ENCODE peak calls at places on chromosome 15, in four cellular contexts. Q is amniotic epithelial cell, B is H4, H is mesendoderm. Y is an unnamed sample.

GRCh38 chr15:65055201-65055870 is 10.1 kb downstream of the SLC51B start:
- DNase-seq in Q (peak), B (peak), H (no peak), Y (peak)

GRCh38 chr15:40110866-40111550 is 2.3 kb upstream of the BMF start:
- DNase-seq in B (no peak), H (no peak), Q (no peak), Y (no peak)

GRCh38 chr15:62753518-62754221 is 288.9 kb upstream of the TPM1 start:
- DNase-seq in B (no peak), Q (no peak), H (no peak), Y (no peak)

GRCh38 chr15:70845616-70846360 is 8.2 kb downstream of the LARP6 start:
- DNase-seq in B (no peak), H (no peak), Q (no peak), Y (no peak)

GRCh38 chr15:100768501-100768931 is 111.1 kb upstream of the ALDH1A3 start:
- DNase-seq in B (no peak), H (no peak), Q (no peak), Y (no peak)

GRCh38 chr15:29124581-29125381 is 144.8 kb downstream of the NSMCE3 start:
- DNase-seq in Q (no peak), B (no peak), H (peak), Y (peak)

GRCh38 chr15:41862515-41863116 is 24.0 kb downstream of the PLA2G4B start:
- DNase-seq in H (peak), Q (no peak), B (no peak), Y (no peak)

GRCh38 chr15:89837134-89837829 is 22.6 kb upstream of the ANPEP start:
- DNase-seq in H (no peak), Q (peak), B (peak), Y (peak)

GRCh38 chr15:64535460-64536243 is 75.3 kb downstream of the ZNF609 start:
- DNase-seq in B (no peak), Q (no peak), H (no peak), Y (no peak)

GRCh38 chr15:62269504-62269903 is 104.4 kb upstream of the C2CD4B start:
- DNase-seq in Q (peak), B (no peak), H (peak), Y (peak)

GRCh38 chr15:89492934-89493631 is 3.3 kb downstream of the RHCG start:
- DNase-seq in H (no peak), B (no peak), Q (no peak), Y (no peak)

GRCh38 chr15:39167114-39168058 is 413.5 kb upstream of the THBS1 start:
- DNase-seq in Q (no peak), B (no peak), H (no peak), Y (no peak)

GRCh38 chr15:51846463-51847230 is 17.2 kb downstream of the TMOD3 start:
- DNase-seq in B (peak), Q (peak), H (no peak), Y (peak)

GRCh38 chr15:62849316-62850129 is 193.0 kb upstream of the TPM1 start:
- DNase-seq in Q (peak), H (peak), B (no peak), Y (no peak)

GRCh38 chr15:71373917-71374316 is 258.6 kb downstream of the THSD4 start:
- DNase-seq in B (no peak), H (no peak), Q (no peak), Y (no peak)

GRCh38 chr15:85623648-85624047 is 171.1 kb downstream of the KLHL25 start:
- DNase-seq in B (no peak), H (no peak), Q (peak), Y (no peak)

GRCh38 chr15:31004220-31004733 is 12.8 kb upstream of the MTMR10 start:
- DNase-seq in H (peak), B (peak), Q (no peak), Y (no peak)

GRCh38 chr15:52651868-52652267 is 27.3 kb downstream of the ATOSA start:
- DNase-seq in Q (peak), B (peak), H (peak), Y (peak)

GRCh38 chr15:93030430-93031102 is 58.4 kb downstream of the RGMA start:
- DNase-seq in Q (peak), B (peak), H (peak), Y (peak)

GRCh38 chr15:40313531-40314398 is 6.0 kb upstream of the PLCB2 start:
- DNase-seq in B (peak), H (no peak), Q (no peak), Y (no peak)

GRCh38 chr15:87753539-87753938 is 503.0 kb downstream of the NTRK3 start:
- DNase-seq in B (no peak), H (peak), Q (no peak), Y (no peak)

Y was measured in choroid plexus epithelial cell.